ENCODE peak calls at places on chromosomes 2 and 18, in seven cellular contexts. One of them, this sample, is unnamed.

GRCh38 chr2:153819501-153819900 is 52.2 kb upstream of the GALNT13 start:
- DNase-seq in effector CD4-positive, alpha-beta T cell: no peak
- DNase-seq in GM12891: no peak
- DNase-seq in GM03348: no peak
- DNase-seq in GM23338: peak; percentile 26
- DNase-seq in uterus: no peak
- DNase-seq in fibroblast of lung: no peak
- DNase-seq in this sample: no peak

GRCh38 chr18:286515-287310 is 18.9 kb upstream of the THOC1 start:
- DNase-seq in effector CD4-positive, alpha-beta T cell: no peak
- DNase-seq in GM12891: no peak
- DNase-seq in GM03348: peak; percentile 44
- DNase-seq in GM23338: peak; percentile 26
- DNase-seq in uterus: no peak
- DNase-seq in fibroblast of lung: peak; percentile 58
- DNase-seq in this sample: no peak

GRCh38 chr2:64799592-64800252 is 146.0 kb upstream of the SERTAD2 start:
- DNase-seq in effector CD4-positive, alpha-beta T cell: no peak
- DNase-seq in GM12891: no peak
- DNase-seq in GM03348: no peak
- DNase-seq in GM23338: no peak
- DNase-seq in uterus: no peak
- DNase-seq in fibroblast of lung: no peak
- DNase-seq in this sample: no peak

GRCh38 chr2:25215948-25216679 is 47.7 kb upstream of the POMC start:
- DNase-seq in effector CD4-positive, alpha-beta T cell: peak; percentile 71
- DNase-seq in GM12891: peak; percentile 89
- DNase-seq in GM03348: peak; percentile 93
- DNase-seq in GM23338: peak; percentile 94
- DNase-seq in uterus: peak; percentile 64
- DNase-seq in fibroblast of lung: peak; percentile 69
- DNase-seq in this sample: no peak

GRCh38 chr18:31049189-31049588 is 6.6 kb upstream of the DSC3 start:
- DNase-seq in effector CD4-positive, alpha-beta T cell: no peak
- DNase-seq in GM12891: no peak
- DNase-seq in GM03348: no peak
- DNase-seq in GM23338: no peak
- DNase-seq in uterus: no peak
- DNase-seq in fibroblast of lung: no peak
- DNase-seq in this sample: no peak

GRCh38 chr2:106959975-106960632 is 74.1 kb upstream of the ST6GAL2 start:
- DNase-seq in effector CD4-positive, alpha-beta T cell: no peak
- DNase-seq in GM12891: no peak
- DNase-seq in GM03348: peak; percentile 20
- DNase-seq in GM23338: no peak
- DNase-seq in uterus: no peak
- DNase-seq in fibroblast of lung: no peak
- DNase-seq in this sample: no peak

GRCh38 chr18:49303376-49303775 is 157.1 kb downstream of the DYM start:
- DNase-seq in effector CD4-positive, alpha-beta T cell: no peak
- DNase-seq in GM12891: no peak
- DNase-seq in GM03348: no peak
- DNase-seq in GM23338: no peak
- DNase-seq in uterus: no peak
- DNase-seq in fibroblast of lung: no peak
- DNase-seq in this sample: no peak

GRCh38 chr2:151668737-151669136 is 65.5 kb downstream of the NEB start:
- DNase-seq in effector CD4-positive, alpha-beta T cell: no peak
- DNase-seq in GM12891: no peak
- DNase-seq in GM03348: no peak
- DNase-seq in GM23338: peak; percentile 61
- DNase-seq in uterus: no peak
- DNase-seq in fibroblast of lung: no peak
- DNase-seq in this sample: no peak